ENCODE peak calls at places on chromosomes 16 and 17, in seven cellular contexts. One of them, this sample, is unnamed.

GRCh38 chr16:89043636-89044393 is 49.8 kb upstream of the ACSF3 start:
- DNase-seq in IMR-90: no peak
- DNase-seq in mammary epithelial cell: no peak
- DNase-seq in foreskin fibroblast: no peak
- DNase-seq in neural progenitor cell: no peak
- DNase-seq in RWPE1: no peak
- DNase-seq in stomach: no peak
- DNase-seq in this sample: no peak

GRCh38 chr16:84699712-84700517 is at the start of gene USP10:
- DNase-seq in IMR-90: peak; percentile 68
- DNase-seq in mammary epithelial cell: peak; percentile 66
- DNase-seq in foreskin fibroblast: peak; percentile 55
- DNase-seq in neural progenitor cell: peak; percentile 95
- DNase-seq in RWPE1: peak; percentile 95
- DNase-seq in stomach: peak; percentile 86
- DNase-seq in this sample: peak; percentile 85

GRCh38 chr16:89050868-89051311 is 42.8 kb upstream of the ACSF3 start:
- DNase-seq in IMR-90: no peak
- DNase-seq in mammary epithelial cell: no peak
- DNase-seq in foreskin fibroblast: no peak
- DNase-seq in neural progenitor cell: no peak
- DNase-seq in RWPE1: no peak
- DNase-seq in stomach: no peak
- DNase-seq in this sample: no peak

GRCh38 chr16:75176926-75177325 is 28.6 kb downstream of the ZFP1 start:
- DNase-seq in IMR-90: no peak
- DNase-seq in mammary epithelial cell: no peak
- DNase-seq in foreskin fibroblast: no peak
- DNase-seq in neural progenitor cell: no peak
- DNase-seq in RWPE1: no peak
- DNase-seq in stomach: no peak
- DNase-seq in this sample: no peak

GRCh38 chr16:74501484-74502479 is 80.5 kb upstream of the CLEC18B start:
- DNase-seq in IMR-90: no peak
- DNase-seq in mammary epithelial cell: no peak
- DNase-seq in foreskin fibroblast: no peak
- DNase-seq in neural progenitor cell: no peak
- DNase-seq in RWPE1: no peak
- DNase-seq in stomach: no peak
- DNase-seq in this sample: no peak

GRCh38 chr16:28585674-28586073 is 11.2 kb downstream of the SULT1A2 start:
- DNase-seq in IMR-90: no peak
- DNase-seq in mammary epithelial cell: no peak
- DNase-seq in foreskin fibroblast: no peak
- DNase-seq in neural progenitor cell: no peak
- DNase-seq in RWPE1: no peak
- DNase-seq in stomach: peak; percentile 77
- DNase-seq in this sample: no peak

GRCh38 chr17:16328997-16329396 is 24.3 kb downstream of the CENPV start:
- DNase-seq in IMR-90: no peak
- DNase-seq in mammary epithelial cell: peak; percentile 11
- DNase-seq in foreskin fibroblast: no peak
- DNase-seq in neural progenitor cell: peak; percentile 8
- DNase-seq in RWPE1: no peak
- DNase-seq in stomach: no peak
- DNase-seq in this sample: no peak

GRCh38 chr17:60888812-60889709 is 211.4 kb downstream of the BCAS3 start:
- DNase-seq in IMR-90: peak; percentile 35
- DNase-seq in mammary epithelial cell: no peak
- DNase-seq in foreskin fibroblast: no peak
- DNase-seq in neural progenitor cell: no peak
- DNase-seq in RWPE1: no peak
- DNase-seq in stomach: no peak
- DNase-seq in this sample: no peak

GRCh38 chr16:3740934-3741333 is 23.6 kb upstream of the TRAP1 start:
- DNase-seq in IMR-90: no peak
- DNase-seq in mammary epithelial cell: no peak
- DNase-seq in foreskin fibroblast: no peak
- DNase-seq in neural progenitor cell: no peak
- DNase-seq in RWPE1: no peak
- DNase-seq in stomach: no peak
- DNase-seq in this sample: no peak

GRCh38 chr17:78805301-78805700 is 23.2 kb upstream of the CYTH1 start:
- DNase-seq in IMR-90: no peak
- DNase-seq in mammary epithelial cell: no peak
- DNase-seq in foreskin fibroblast: no peak
- DNase-seq in neural progenitor cell: no peak
- DNase-seq in RWPE1: no peak
- DNase-seq in stomach: peak; percentile 33
- DNase-seq in this sample: peak; percentile 85

GRCh38 chr16:27210174-27210573 is 6.8 kb downstream of the KDM8 start:
- DNase-seq in IMR-90: no peak
- DNase-seq in mammary epithelial cell: no peak
- DNase-seq in foreskin fibroblast: no peak
- DNase-seq in neural progenitor cell: no peak
- DNase-seq in RWPE1: no peak
- DNase-seq in stomach: no peak
- DNase-seq in this sample: no peak

GRCh38 chr17:63445571-63446217 is 412 bp downstream of the CYB561 start:
- DNase-seq in IMR-90: no peak
- DNase-seq in mammary epithelial cell: peak; percentile 68
- DNase-seq in foreskin fibroblast: no peak
- DNase-seq in neural progenitor cell: peak; percentile 83
- DNase-seq in RWPE1: peak; percentile 77
- DNase-seq in stomach: peak; percentile 69
- DNase-seq in this sample: peak; percentile 64

GRCh38 chr17:77884019-77884418 is 74.5 kb upstream of the TNRC6C start:
- DNase-seq in IMR-90: peak; percentile 5
- DNase-seq in mammary epithelial cell: no peak
- DNase-seq in foreskin fibroblast: no peak
- DNase-seq in neural progenitor cell: peak; percentile 90
- DNase-seq in RWPE1: no peak
- DNase-seq in stomach: no peak
- DNase-seq in this sample: peak; percentile 48

GRCh38 chr16:71629617-71630016 is 3.6 kb downstream of the MARVELD3 start:
- DNase-seq in IMR-90: no peak
- DNase-seq in mammary epithelial cell: no peak
- DNase-seq in foreskin fibroblast: no peak
- DNase-seq in neural progenitor cell: no peak
- DNase-seq in RWPE1: no peak
- DNase-seq in stomach: no peak
- DNase-seq in this sample: no peak

GRCh38 chr17:78358538-78359215 is 1.2 kb downstream of the SOCS3 start:
- DNase-seq in IMR-90: peak; percentile 53
- DNase-seq in mammary epithelial cell: peak; percentile 60
- DNase-seq in foreskin fibroblast: no peak
- DNase-seq in neural progenitor cell: peak; percentile 71
- DNase-seq in RWPE1: no peak
- DNase-seq in stomach: peak; percentile 48
- DNase-seq in this sample: peak; percentile 41

GRCh38 chr16:57264950-57265371 is 19.5 kb downstream of the PLLP start:
- DNase-seq in IMR-90: no peak
- DNase-seq in mammary epithelial cell: no peak
- DNase-seq in foreskin fibroblast: no peak
- DNase-seq in neural progenitor cell: no peak
- DNase-seq in RWPE1: no peak
- DNase-seq in stomach: peak; percentile 94
- DNase-seq in this sample: no peak

GRCh38 chr17:82939213-82940030 is 99.6 kb upstream of the ZNF750 start:
- DNase-seq in IMR-90: no peak
- DNase-seq in mammary epithelial cell: no peak
- DNase-seq in foreskin fibroblast: no peak
- DNase-seq in neural progenitor cell: no peak
- DNase-seq in RWPE1: no peak
- DNase-seq in stomach: no peak
- DNase-seq in this sample: no peak

GRCh38 chr16:23345237-23345636 is 43.1 kb downstream of the SCNN1B start:
- DNase-seq in IMR-90: no peak
- DNase-seq in mammary epithelial cell: no peak
- DNase-seq in foreskin fibroblast: no peak
- DNase-seq in neural progenitor cell: no peak
- DNase-seq in RWPE1: no peak
- DNase-seq in stomach: no peak
- DNase-seq in this sample: no peak

GRCh38 chr16:23343643-23344612 is 41.8 kb downstream of the SCNN1B start:
- DNase-seq in IMR-90: no peak
- DNase-seq in mammary epithelial cell: no peak
- DNase-seq in foreskin fibroblast: no peak
- DNase-seq in neural progenitor cell: no peak
- DNase-seq in RWPE1: no peak
- DNase-seq in stomach: no peak
- DNase-seq in this sample: no peak

GRCh38 chr16:23351360-23351759 is 49.3 kb downstream of the SCNN1B start:
- DNase-seq in IMR-90: no peak
- DNase-seq in mammary epithelial cell: no peak
- DNase-seq in foreskin fibroblast: no peak
- DNase-seq in neural progenitor cell: no peak
- DNase-seq in RWPE1: no peak
- DNase-seq in stomach: no peak
- DNase-seq in this sample: no peak

GRCh38 chr16:23353440-23353839 is 51.3 kb downstream of the SCNN1B start:
- DNase-seq in IMR-90: no peak
- DNase-seq in mammary epithelial cell: no peak
- DNase-seq in foreskin fibroblast: no peak
- DNase-seq in neural progenitor cell: no peak
- DNase-seq in RWPE1: no peak
- DNase-seq in stomach: no peak
- DNase-seq in this sample: no peak

GRCh38 chr16:23348579-23349469 is 46.7 kb downstream of the SCNN1B start:
- DNase-seq in IMR-90: no peak
- DNase-seq in mammary epithelial cell: no peak
- DNase-seq in foreskin fibroblast: no peak
- DNase-seq in neural progenitor cell: peak; percentile 32
- DNase-seq in RWPE1: no peak
- DNase-seq in stomach: no peak
- DNase-seq in this sample: peak; percentile 3
- TF ChIP-seq CTCF in IMR-90: no peak
- TF ChIP-seq CTCF in mammary epithelial cell: peak; percentile 4
- TF ChIP-seq CTCF in foreskin fibroblast: no peak
- TF ChIP-seq CTCF in neural progenitor cell: peak; percentile 26
- TF ChIP-seq CTCF in RWPE1: no peak
- TF ChIP-seq CTCF in stomach: no peak
- TF ChIP-seq CTCF in this sample: peak; percentile 19

GRCh38 chr17:80978499-80979497 is 12.8 kb upstream of the CHMP6 start:
- DNase-seq in IMR-90: peak; percentile 22
- DNase-seq in mammary epithelial cell: no peak
- DNase-seq in foreskin fibroblast: no peak
- DNase-seq in neural progenitor cell: no peak
- DNase-seq in RWPE1: no peak
- DNase-seq in stomach: no peak
- DNase-seq in this sample: no peak

GRCh38 chr17:80981062-80981902 is 10.4 kb upstream of the CHMP6 start:
- DNase-seq in IMR-90: no peak
- DNase-seq in mammary epithelial cell: no peak
- DNase-seq in foreskin fibroblast: no peak
- DNase-seq in neural progenitor cell: peak; percentile 83
- DNase-seq in RWPE1: no peak
- DNase-seq in stomach: no peak
- DNase-seq in this sample: peak; percentile 35

GRCh38 chr17:80979547-80980378 is 11.9 kb upstream of the CHMP6 start:
- DNase-seq in IMR-90: no peak
- DNase-seq in mammary epithelial cell: no peak
- DNase-seq in foreskin fibroblast: no peak
- DNase-seq in neural progenitor cell: no peak
- DNase-seq in RWPE1: no peak
- DNase-seq in stomach: no peak
- DNase-seq in this sample: no peak

GRCh38 chr17:80981929-80982425 is 9.7 kb upstream of the CHMP6 start:
- DNase-seq in IMR-90: no peak
- DNase-seq in mammary epithelial cell: no peak
- DNase-seq in foreskin fibroblast: no peak
- DNase-seq in neural progenitor cell: no peak
- DNase-seq in RWPE1: no peak
- DNase-seq in stomach: no peak
- DNase-seq in this sample: no peak

DNA sequence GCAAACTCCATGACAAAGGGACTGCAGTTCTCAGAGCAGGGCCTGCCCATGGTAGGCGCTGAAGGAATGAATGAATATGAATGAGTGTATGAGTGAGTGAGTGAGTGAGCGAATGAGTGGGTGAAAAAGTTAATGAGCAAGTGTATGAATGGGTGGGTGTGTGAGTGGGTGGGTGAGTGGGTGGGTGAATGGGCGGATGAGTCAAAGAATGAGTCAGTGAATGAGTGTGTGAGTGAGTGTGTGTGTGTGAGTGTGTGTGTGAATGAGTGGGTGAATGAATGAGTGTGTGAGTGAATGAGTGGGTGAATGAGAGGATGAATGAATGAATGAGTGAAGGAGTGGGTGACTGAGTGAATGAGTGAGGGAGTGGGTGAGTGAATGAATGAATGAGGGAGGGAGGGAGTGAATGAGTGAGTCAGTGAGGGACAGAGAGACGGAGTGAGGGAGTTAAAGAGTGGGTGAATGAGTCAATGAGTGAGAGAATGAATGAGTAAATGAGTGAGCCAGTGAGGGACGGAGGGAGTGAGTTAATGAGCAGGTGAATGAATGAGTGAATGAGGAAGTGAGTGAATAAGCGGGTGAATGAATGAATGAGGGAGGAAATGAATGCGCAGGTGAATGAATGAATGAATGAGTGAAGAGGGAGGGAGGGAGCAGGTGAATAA is 11.1 kb upstream of the CHMP6 start:
- DNase-seq in IMR-90: peak; percentile 47
- DNase-seq in mammary epithelial cell: peak; percentile 49
- DNase-seq in foreskin fibroblast: peak; percentile 29
- DNase-seq in neural progenitor cell: no peak
- DNase-seq in RWPE1: no peak
- DNase-seq in stomach: no peak
- DNase-seq in this sample: peak; percentile 43
- TF ChIP-seq CTCF in IMR-90: no peak
- TF ChIP-seq CTCF in mammary epithelial cell: no peak
- TF ChIP-seq CTCF in foreskin fibroblast: no peak
- TF ChIP-seq CTCF in neural progenitor cell: no peak
- TF ChIP-seq CTCF in RWPE1: no peak
- TF ChIP-seq CTCF in stomach: no peak
- TF ChIP-seq CTCF in this sample: no peak

GRCh38 chr17:70144260-70144846 is 25.0 kb upstream of the KCNJ2 start:
- DNase-seq in IMR-90: peak; percentile 54
- DNase-seq in mammary epithelial cell: peak; percentile 16
- DNase-seq in foreskin fibroblast: no peak
- DNase-seq in neural progenitor cell: peak; percentile 24
- DNase-seq in RWPE1: peak; percentile 14
- DNase-seq in stomach: no peak
- DNase-seq in this sample: no peak
- TF ChIP-seq CTCF in IMR-90: peak; percentile 70
- TF ChIP-seq CTCF in mammary epithelial cell: peak; percentile 66
- TF ChIP-seq CTCF in foreskin fibroblast: peak; percentile 50
- TF ChIP-seq CTCF in neural progenitor cell: peak; percentile 81
- TF ChIP-seq CTCF in RWPE1: peak; percentile 78
- TF ChIP-seq CTCF in stomach: peak; percentile 61
- TF ChIP-seq CTCF in this sample: peak; percentile 85

GRCh38 chr17:72030067-72030899 is 90.5 kb upstream of the SOX9 start:
- DNase-seq in IMR-90: peak; percentile 61
- DNase-seq in mammary epithelial cell: peak; percentile 53
- DNase-seq in foreskin fibroblast: peak; percentile 40
- DNase-seq in neural progenitor cell: peak; percentile 83
- DNase-seq in RWPE1: no peak
- DNase-seq in stomach: peak; percentile 26
- DNase-seq in this sample: peak; percentile 48
- TF ChIP-seq CTCF in IMR-90: peak; percentile 44
- TF ChIP-seq CTCF in mammary epithelial cell: peak; percentile 55
- TF ChIP-seq CTCF in foreskin fibroblast: peak; percentile 48
- TF ChIP-seq CTCF in neural progenitor cell: peak; percentile 53
- TF ChIP-seq CTCF in RWPE1: no peak
- TF ChIP-seq CTCF in stomach: peak; percentile 30
- TF ChIP-seq CTCF in this sample: no peak

GRCh38 chr16:81923296-81923695 is 88.0 kb downstream of the SDR42E1 start:
- DNase-seq in IMR-90: no peak
- DNase-seq in mammary epithelial cell: no peak
- DNase-seq in foreskin fibroblast: no peak
- DNase-seq in neural progenitor cell: no peak
- DNase-seq in RWPE1: no peak
- DNase-seq in stomach: no peak
- DNase-seq in this sample: no peak
- TF ChIP-seq CTCF in IMR-90: no peak
- TF ChIP-seq CTCF in mammary epithelial cell: no peak
- TF ChIP-seq CTCF in foreskin fibroblast: no peak
- TF ChIP-seq CTCF in neural progenitor cell: no peak
- TF ChIP-seq CTCF in RWPE1: no peak
- TF ChIP-seq CTCF in stomach: no peak
- TF ChIP-seq CTCF in this sample: no peak

This sample was measured in activated CD8-positive, alpha-beta T cell treated with anti-CD3 and anti-CD28 coated beads for 36 hours.